ENCODE peak calls at places on chromosomes 13 and 19, in seven cellular contexts. One of them, this sample, is unnamed.
A peak's percentile ranks its signal among the peaks of the same experiment; 100 is the strongest.

GRCh38 chr19:40689339-40690049 is 957 bp downstream of the NUMBL start:
- DNase-seq in lower leg skin: no peak
- DNase-seq in IMR-90: no peak
- DNase-seq in pancreas: no peak
- DNase-seq in kidney epithelial cell: no peak
- DNase-seq in testis: no peak
- DNase-seq in choroid plexus epithelial cell: no peak
- DNase-seq in this sample: no peak

GRCh38 chr13:30052127-30052526 is 201.7 kb upstream of the UBL3 start:
- DNase-seq in pancreas: no peak
- DNase-seq in IMR-90: no peak
- DNase-seq in lower leg skin: no peak
- DNase-seq in kidney epithelial cell: no peak
- DNase-seq in choroid plexus epithelial cell: no peak
- DNase-seq in testis: no peak
- DNase-seq in this sample: no peak

GRCh38 chr13:94112227-94112626 is 367.3 kb downstream of the DCT start:
- DNase-seq in pancreas: no peak
- DNase-seq in choroid plexus epithelial cell: peak; percentile 96
- DNase-seq in kidney epithelial cell: peak; percentile 88
- DNase-seq in lower leg skin: peak; percentile 26
- DNase-seq in IMR-90: peak; percentile 98
- DNase-seq in testis: no peak
- DNase-seq in this sample: no peak

GRCh38 chr13:59094149-59094548 is 1069.6 kb downstream of the DIAPH3 start:
- DNase-seq in kidney epithelial cell: no peak
- DNase-seq in IMR-90: peak; percentile 2
- DNase-seq in choroid plexus epithelial cell: no peak
- DNase-seq in lower leg skin: no peak
- DNase-seq in testis: no peak
- DNase-seq in pancreas: no peak
- DNase-seq in this sample: no peak

GRCh38 chr13:97346097-97346496 is 87.9 kb upstream of the RAP2A start:
- DNase-seq in pancreas: no peak
- DNase-seq in kidney epithelial cell: no peak
- DNase-seq in IMR-90: no peak
- DNase-seq in choroid plexus epithelial cell: no peak
- DNase-seq in testis: no peak
- DNase-seq in lower leg skin: no peak
- DNase-seq in this sample: no peak

GRCh38 chr19:3478409-3479176 is 1.7 kb downstream of the SMIM24 start:
- DNase-seq in lower leg skin: no peak
- DNase-seq in choroid plexus epithelial cell: no peak
- DNase-seq in pancreas: peak; percentile 39
- DNase-seq in IMR-90: no peak
- DNase-seq in testis: no peak
- DNase-seq in kidney epithelial cell: no peak
- DNase-seq in this sample: no peak

GRCh38 chr19:40687525-40688016 is 2.9 kb downstream of the NUMBL start:
- DNase-seq in lower leg skin: peak; percentile 88
- DNase-seq in kidney epithelial cell: no peak
- DNase-seq in IMR-90: peak; percentile 86
- DNase-seq in pancreas: no peak
- DNase-seq in testis: peak; percentile 86
- DNase-seq in choroid plexus epithelial cell: peak; percentile 47
- DNase-seq in this sample: peak; percentile 84

GRCh38 chr19:19823916-19824315 is 2.4 kb upstream of the ZNF506 start:
- DNase-seq in pancreas: no peak
- DNase-seq in lower leg skin: no peak
- DNase-seq in kidney epithelial cell: no peak
- DNase-seq in choroid plexus epithelial cell: no peak
- DNase-seq in IMR-90: no peak
- DNase-seq in testis: no peak
- DNase-seq in this sample: no peak

GRCh38 chr13:31167490-31167889 is 5.8 kb upstream of the HSPH1 start:
- DNase-seq in lower leg skin: no peak
- DNase-seq in pancreas: no peak
- DNase-seq in choroid plexus epithelial cell: no peak
- DNase-seq in testis: no peak
- DNase-seq in kidney epithelial cell: no peak
- DNase-seq in IMR-90: peak; percentile 16
- DNase-seq in this sample: no peak

GRCh38 chr19:47357788-47358680 is 8.9 kb downstream of the DHX34 start:
- DNase-seq in choroid plexus epithelial cell: peak; percentile 18
- DNase-seq in IMR-90: no peak
- DNase-seq in pancreas: no peak
- DNase-seq in lower leg skin: no peak
- DNase-seq in kidney epithelial cell: no peak
- DNase-seq in testis: no peak
- DNase-seq in this sample: no peak
- TF ChIP-seq CTCF in choroid plexus epithelial cell: peak; percentile 45
- TF ChIP-seq CTCF in IMR-90: no peak
- TF ChIP-seq CTCF in pancreas: no peak
- TF ChIP-seq CTCF in lower leg skin: no peak
- TF ChIP-seq CTCF in kidney epithelial cell: peak; percentile 15
- TF ChIP-seq CTCF in testis: no peak
- TF ChIP-seq CTCF in this sample: no peak

GRCh38 chr13:110108348-110109139 is 198.4 kb downstream of the COL4A1 start:
- DNase-seq in lower leg skin: peak; percentile 57
- DNase-seq in kidney epithelial cell: peak; percentile 41
- DNase-seq in IMR-90: peak; percentile 88
- DNase-seq in testis: peak; percentile 88
- DNase-seq in choroid plexus epithelial cell: peak; percentile 95
- DNase-seq in pancreas: peak; percentile 74
- DNase-seq in this sample: no peak
- TF ChIP-seq CTCF in lower leg skin: no peak
- TF ChIP-seq CTCF in kidney epithelial cell: peak; percentile 87
- TF ChIP-seq CTCF in IMR-90: peak; percentile 91
- TF ChIP-seq CTCF in testis: peak; percentile 49
- TF ChIP-seq CTCF in choroid plexus epithelial cell: peak; percentile 92
- TF ChIP-seq CTCF in pancreas: no peak
- TF ChIP-seq CTCF in this sample: no peak

GRCh38 chr19:6199240-6199983 is 63.9 kb downstream of the ACSBG2 start:
- DNase-seq in testis: peak; percentile 97
- DNase-seq in pancreas: peak; percentile 100
- DNase-seq in choroid plexus epithelial cell: peak; percentile 99
- DNase-seq in kidney epithelial cell: peak; percentile 91
- DNase-seq in lower leg skin: peak; percentile 96
- DNase-seq in IMR-90: peak; percentile 98
- DNase-seq in this sample: peak; percentile 99
- TF ChIP-seq CTCF in testis: peak; percentile 44
- TF ChIP-seq CTCF in pancreas: no peak
- TF ChIP-seq CTCF in choroid plexus epithelial cell: peak; percentile 39
- TF ChIP-seq CTCF in kidney epithelial cell: peak; percentile 12
- TF ChIP-seq CTCF in lower leg skin: no peak
- TF ChIP-seq CTCF in IMR-90: peak; percentile 29
- TF ChIP-seq CTCF in this sample: peak; percentile 56

DNA sequence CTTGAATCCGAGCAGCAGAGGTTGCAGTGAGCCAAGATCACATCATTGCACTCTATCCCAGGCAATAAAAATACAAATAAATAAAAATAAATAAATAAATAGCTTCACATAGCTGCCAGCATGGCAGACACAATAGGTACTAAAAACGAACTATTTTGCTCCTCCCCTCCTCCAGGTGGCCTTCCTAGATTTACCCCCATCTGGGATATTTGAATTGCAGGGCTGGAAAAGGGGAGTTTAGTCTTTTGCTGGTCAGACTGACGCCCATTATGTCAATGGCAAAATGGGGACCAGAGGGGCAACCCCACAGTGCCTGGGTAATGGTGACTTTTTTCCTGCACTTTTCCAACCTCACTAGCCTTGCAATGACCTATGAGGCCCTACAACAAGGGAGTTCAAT is 640 bp upstream of the GMFG start:
- DNase-seq in kidney epithelial cell: no peak
- DNase-seq in lower leg skin: no peak
- DNase-seq in testis: no peak
- DNase-seq in IMR-90: no peak
- DNase-seq in choroid plexus epithelial cell: no peak
- DNase-seq in pancreas: no peak
- DNase-seq in this sample: no peak
- TF ChIP-seq CTCF in kidney epithelial cell: no peak
- TF ChIP-seq CTCF in lower leg skin: no peak
- TF ChIP-seq CTCF in testis: no peak
- TF ChIP-seq CTCF in IMR-90: no peak
- TF ChIP-seq CTCF in choroid plexus epithelial cell: no peak
- TF ChIP-seq CTCF in pancreas: no peak
- TF ChIP-seq CTCF in this sample: no peak

DNA sequence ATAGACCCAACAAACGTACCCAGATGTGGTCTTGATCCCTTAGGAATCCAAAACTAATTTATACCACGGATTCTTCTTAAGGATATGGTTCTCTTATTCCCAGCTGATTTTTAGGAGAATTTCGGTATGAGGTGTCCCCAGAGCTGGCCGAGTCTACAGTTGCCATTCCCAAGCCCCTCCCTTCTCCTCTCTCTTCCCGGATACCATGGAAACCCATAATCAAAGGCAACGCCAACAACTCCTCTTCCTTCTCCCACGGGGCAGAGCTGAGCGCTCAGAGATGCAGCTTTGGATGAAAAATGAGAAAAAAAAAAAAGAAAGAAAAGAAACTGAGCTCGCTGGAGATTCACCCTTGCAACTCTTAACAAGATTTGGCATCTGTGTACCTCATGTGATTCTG is 29.3 kb upstream of the CEBPG start:
- DNase-seq in kidney epithelial cell: no peak
- DNase-seq in lower leg skin: no peak
- DNase-seq in pancreas: no peak
- DNase-seq in choroid plexus epithelial cell: no peak
- DNase-seq in testis: peak; percentile 28
- DNase-seq in IMR-90: no peak
- DNase-seq in this sample: no peak
- TF ChIP-seq CTCF in kidney epithelial cell: no peak
- TF ChIP-seq CTCF in lower leg skin: no peak
- TF ChIP-seq CTCF in pancreas: no peak
- TF ChIP-seq CTCF in choroid plexus epithelial cell: no peak
- TF ChIP-seq CTCF in testis: no peak
- TF ChIP-seq CTCF in IMR-90: no peak
- TF ChIP-seq CTCF in this sample: no peak

GRCh38 chr19:33502991-33503790 is 18.4 kb downstream of the PEPD start:
- DNase-seq in pancreas: no peak
- DNase-seq in kidney epithelial cell: no peak
- DNase-seq in IMR-90: no peak
- DNase-seq in lower leg skin: no peak
- DNase-seq in choroid plexus epithelial cell: no peak
- DNase-seq in testis: no peak
- DNase-seq in this sample: no peak
- TF ChIP-seq CTCF in pancreas: no peak
- TF ChIP-seq CTCF in kidney epithelial cell: no peak
- TF ChIP-seq CTCF in IMR-90: no peak
- TF ChIP-seq CTCF in lower leg skin: no peak
- TF ChIP-seq CTCF in choroid plexus epithelial cell: no peak
- TF ChIP-seq CTCF in testis: no peak
- TF ChIP-seq CTCF in this sample: no peak